ENCODE peak calls at places on chromosomes 7 and 10, in seven cellular contexts. B is neural progenitor cell, H is H1, X is tibial nerve, R is AG09309, D is kidney epithelial cell, T is A549. Y is an unnamed sample.

GRCh38 chr10:47286591-47287325 is 13.2 kb upstream of the GDF10 start:
- DNase-seq in B (no peak), H (no peak), X (no peak), R (no peak), D (no peak), T (no peak), Y (no peak)

GRCh38 chr10:25952857-25953256 is 18.8 kb downstream of the MYO3A start:
- DNase-seq in B (no peak), H (no peak), X (no peak), R (no peak), D (no peak), T (no peak), Y (no peak)

GRCh38 chr7:22651534-22652243 is 75.3 kb upstream of the IL6 start:
- DNase-seq in B (no peak), H (no peak), X (no peak), R (no peak), D (peak), T (peak), Y (peak)

GRCh38 chr7:132551928-132552327 is 24.3 kb downstream of the PLXNA4 start:
- DNase-seq in B (no peak), H (no peak), X (no peak), R (no peak), D (no peak), T (no peak), Y (no peak)

GRCh38 chr7:35286422-35286821 is 32.5 kb upstream of the TBX20 start:
- DNase-seq in B (no peak), H (no peak), X (no peak), R (no peak), D (peak), T (no peak), Y (peak)

GRCh38 chr10:6333086-6333485 is 130.4 kb downstream of the PFKFB3 start:
- DNase-seq in B (no peak), H (no peak), X (no peak), R (no peak), D (no peak), T (no peak), Y (no peak)

GRCh38 chr7:96045919-96046318 is 273.6 kb downstream of the DYNC1I1 start:
- DNase-seq in B (no peak), H (no peak), X (no peak), R (no peak), D (no peak), T (no peak), Y (no peak)

GRCh38 chr7:70776627-70777101 is 355.3 kb upstream of the GALNT17 start:
- DNase-seq in B (no peak), H (no peak), X (no peak), R (no peak), D (no peak), T (no peak), Y (no peak)

GRCh38 chr10:68924593-68924992 is 23.5 kb downstream of the DDX50 start:
- DNase-seq in B (no peak), H (no peak), X (no peak), R (no peak), D (no peak), T (no peak), Y (peak)

GRCh38 chr7:138945806-138946205 is 35.4 kb downstream of the KIAA1549 start:
- DNase-seq in B (no peak), H (no peak), X (no peak), R (no peak), D (no peak), T (no peak), Y (no peak)

GRCh38 chr7:106493041-106493731 is 167.8 kb downstream of the CCDC71L start:
- DNase-seq in B (no peak), H (no peak), X (no peak), R (no peak), D (no peak), T (no peak), Y (no peak)

GRCh38 chr7:130278892-130279690 is 12.4 kb downstream of the CPA2 start:
- DNase-seq in B (no peak), H (no peak), X (no peak), R (no peak), D (no peak), T (no peak), Y (peak)

GRCh38 chr10:17233534-17233933 is 5.5 kb downstream of the VIM start:
- DNase-seq in B (no peak), H (no peak), X (no peak), R (no peak), D (no peak), T (no peak), Y (peak)

GRCh38 chr10:132390455-132391371 is 6.3 kb upstream of the PWWP2B start:
- DNase-seq in B (no peak), H (no peak), X (no peak), R (no peak), D (no peak), T (no peak), Y (no peak)

GRCh38 chr7:148715027-148715426 is 16.3 kb downstream of the CUL1 start:
- DNase-seq in B (no peak), H (no peak), X (no peak), R (no peak), D (no peak), T (no peak), Y (no peak)

GRCh38 chr10:50464004-50464409 is 159.7 kb downstream of the SGMS1 start:
- DNase-seq in B (no peak), H (no peak), X (no peak), R (no peak), D (no peak), T (no peak), Y (peak)

GRCh38 chr10:19570991-19571390 is 245.2 kb upstream of the PLXDC2 start:
- DNase-seq in B (no peak), H (no peak), X (no peak), R (no peak), D (no peak), T (no peak), Y (peak)

GRCh38 chr7:45973725-45974532 is 52.9 kb upstream of the IGFBP3 start:
- DNase-seq in B (no peak), H (no peak), X (no peak), R (no peak), D (no peak), T (peak), Y (peak)

GRCh38 chr10:48698971-48699627 is 14.4 kb downstream of the WDFY4 start:
- DNase-seq in B (no peak), H (no peak), X (no peak), R (no peak), D (no peak), T (no peak), Y (no peak)

DNA sequence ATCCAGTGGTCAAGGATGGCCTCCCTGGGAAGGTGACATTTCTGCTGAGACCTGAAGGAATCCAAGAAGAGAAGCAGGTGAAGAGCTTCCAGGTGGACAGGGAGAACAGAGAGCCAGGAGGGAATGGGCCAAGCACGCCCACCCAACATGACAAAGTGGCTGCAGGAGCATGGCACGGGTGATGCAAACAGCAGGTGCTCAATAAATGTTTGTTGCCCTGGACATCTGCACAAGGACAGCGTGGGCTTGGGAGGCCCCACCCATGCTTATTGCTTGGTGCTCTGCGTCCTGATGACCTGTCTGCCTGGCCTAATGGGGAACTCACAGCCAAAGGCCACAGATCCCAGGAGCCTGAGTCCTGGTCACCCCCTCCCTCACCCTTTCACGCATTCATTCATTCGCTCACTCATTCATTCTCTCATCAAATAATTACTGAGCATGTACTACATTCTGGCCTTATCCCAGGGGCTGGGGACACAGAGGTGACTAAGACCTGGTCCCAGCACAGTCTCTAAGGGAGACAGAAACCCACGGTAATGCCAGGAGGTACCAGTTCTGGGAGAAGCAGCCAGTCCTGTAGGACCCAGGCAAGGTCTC is 13.1 kb downstream of the RHBDD2 start:
- DNase-seq in B (no peak), H (no peak), X (no peak), R (no peak), D (no peak), T (no peak), Y (no peak)
- H3K4me3 ChIP-seq in B (no peak), H (no peak), X (no peak), R (no peak), D (no peak), T (no peak), Y (no peak)

GRCh38 chr7:91636129-91636724 is 244.3 kb downstream of the MTERF1 start:
- DNase-seq in B (peak), H (peak), X (no peak), R (no peak), D (no peak), T (peak), Y (peak)
- TF ChIP-seq CTCF in B (peak), H (peak), X (peak), R (peak), D (peak), T (peak), Y (peak)

GRCh38 chr10:101002456-101002855 is 2.8 kb downstream of the LZTS2 start:
- DNase-seq in B (no peak), H (no peak), X (no peak), R (no peak), D (no peak), T (no peak), Y (no peak)

GRCh38 chr10:101000602-101000991 is 989 bp downstream of the LZTS2 start:
- DNase-seq in B (no peak), H (no peak), X (no peak), R (no peak), D (no peak), T (no peak), Y (no peak)

GRCh38 chr10:100998991-100999741 is 442 bp upstream of the LZTS2 start:
- DNase-seq in B (peak), H (no peak), X (peak), R (peak), D (no peak), T (peak), Y (peak)

GRCh38 chr10:100999742-101000601 is at the start of gene LZTS2:
- DNase-seq in B (peak), H (no peak), X (no peak), R (no peak), D (no peak), T (no peak), Y (no peak)

GRCh38 chr10:101001225-101002035 is 1.8 kb downstream of the LZTS2 start:
- DNase-seq in B (peak), H (no peak), X (peak), R (peak), D (no peak), T (no peak), Y (peak)
- H3K4me3 ChIP-seq in B (peak), H (peak), X (no peak), R (peak), D (peak), T (no peak), Y (peak)

DNA sequence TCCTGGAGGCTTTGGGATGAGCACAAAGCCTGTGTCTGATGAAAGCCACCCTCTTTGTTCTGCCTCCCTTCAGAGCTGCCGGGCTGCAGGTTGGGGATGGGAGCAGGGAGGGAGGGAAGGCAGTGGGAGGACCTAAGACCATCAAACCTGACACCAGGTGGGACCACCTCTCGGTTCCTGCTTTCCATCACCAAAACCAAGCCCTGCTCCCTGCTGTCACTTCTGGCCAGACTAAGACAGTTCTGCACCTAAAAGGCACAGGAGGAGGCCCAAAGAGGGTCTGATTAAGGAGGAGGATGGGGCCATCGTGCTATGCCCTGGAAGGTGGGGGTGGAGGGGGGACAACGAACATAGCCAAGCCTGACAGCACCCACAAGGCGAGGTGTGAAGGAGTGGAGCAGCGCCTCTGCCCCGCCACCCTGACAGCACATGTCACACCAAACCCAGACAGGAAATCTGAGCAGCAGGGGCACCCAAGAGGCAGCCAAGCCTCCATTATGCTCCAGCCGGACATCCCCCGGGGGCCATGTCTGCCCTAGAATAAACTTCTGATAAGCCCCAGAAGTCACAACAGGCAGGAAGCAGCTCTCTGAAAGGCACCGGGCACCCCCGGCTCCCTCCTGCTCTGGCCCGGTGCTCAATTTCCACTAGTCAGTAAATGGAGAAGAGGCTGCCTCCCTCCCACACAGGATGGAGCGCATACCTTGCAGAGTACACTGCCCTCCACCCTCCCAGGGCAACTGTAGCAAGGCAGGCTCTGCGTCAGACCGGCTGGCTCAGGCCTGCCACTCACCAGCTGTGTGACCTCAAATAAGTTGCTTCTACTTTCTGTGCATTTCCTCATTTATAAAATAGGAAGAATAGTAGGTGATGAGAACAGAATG is 48.9 kb downstream of the DLG5 start:
- DNase-seq in B (peak), H (peak), X (no peak), R (no peak), D (peak), T (no peak), Y (peak)
- TF ChIP-seq CTCF in B (no peak), H (peak), X (no peak), R (no peak), D (no peak), T (no peak), Y (no peak)

Y was measured in choroid plexus epithelial cell.